ENCODE peak calls at places on chromosomes 6 and 20, in eight cellular contexts. I, O, Y, D, G, C, J and R are unnamed samples. For H3K4me1, the result is how much of the 10 kb centered on the place peaks cover.

GRCh38 chr6:10678456-10678855 is 16.0 kb downstream of the C6orf52 start:
- DNase-seq in I (no peak), C (no peak), O (no peak), G (no peak), J (no peak), Y (no peak), D (no peak), R (no peak)

GRCh38 chr6:103327079-103327478 is 1532.6 kb downstream of the HACE1 start:
- DNase-seq in Y (no peak), D (no peak), I (no peak), C (no peak), O (no peak), G (no peak), J (no peak), R (no peak)

GRCh38 chr20:23889775-23890187 is 10.2 kb upstream of the CST5 start:
- DNase-seq in I (peak), Y (peak), J (peak), O (peak), G (peak), D (peak), C (peak), R (peak)

GRCh38 chr20:50267041-50267865 is 76.6 kb downstream of the CEBPB start:
- DNase-seq in Y (no peak), G (no peak), I (peak), D (no peak), C (peak), O (peak), J (no peak), R (no peak)

GRCh38 chr6:162409986-162410715 is 317.4 kb downstream of the PRKN start:
- DNase-seq in C (peak), D (no peak), J (peak), G (no peak), Y (no peak), O (no peak), I (no peak), R (no peak)

GRCh38 chr6:156674197-156674596 is 103.0 kb upstream of the ARID1B start:
- DNase-seq in J (no peak), O (no peak), D (no peak), C (no peak), Y (no peak), I (no peak), G (no peak), R (no peak)

GRCh38 chr20:54554006-54554405 is 78.6 kb downstream of the DOK5 start:
- DNase-seq in I (no peak), G (no peak), O (no peak), D (no peak), C (no peak), J (no peak), Y (no peak), R (no peak)

GRCh38 chr6:20211941-20212391 is 303 bp downstream of the MBOAT1 start:
- DNase-seq in D (peak), J (peak), I (no peak), G (peak), O (no peak), C (peak), Y (peak), R (peak)

GRCh38 chr6:44462335-44462734 is 74.8 kb downstream of the CDC5L start:
- DNase-seq in C (no peak), I (no peak), G (no peak), O (no peak), D (no peak), Y (no peak), J (no peak), R (no peak)

GRCh38 chr20:58888521-58889333 is 36.2 kb downstream of the GNAS start:
- DNase-seq in Y (peak), J (peak), O (no peak), G (peak), C (peak), I (peak), D (peak), R (peak)

GRCh38 chr6:165652766-165653165 is 10.3 kb downstream of the PDE10A start:
- DNase-seq in Y (no peak), I (no peak), G (no peak), J (no peak), O (no peak), C (no peak), D (no peak), R (no peak)

DNA sequence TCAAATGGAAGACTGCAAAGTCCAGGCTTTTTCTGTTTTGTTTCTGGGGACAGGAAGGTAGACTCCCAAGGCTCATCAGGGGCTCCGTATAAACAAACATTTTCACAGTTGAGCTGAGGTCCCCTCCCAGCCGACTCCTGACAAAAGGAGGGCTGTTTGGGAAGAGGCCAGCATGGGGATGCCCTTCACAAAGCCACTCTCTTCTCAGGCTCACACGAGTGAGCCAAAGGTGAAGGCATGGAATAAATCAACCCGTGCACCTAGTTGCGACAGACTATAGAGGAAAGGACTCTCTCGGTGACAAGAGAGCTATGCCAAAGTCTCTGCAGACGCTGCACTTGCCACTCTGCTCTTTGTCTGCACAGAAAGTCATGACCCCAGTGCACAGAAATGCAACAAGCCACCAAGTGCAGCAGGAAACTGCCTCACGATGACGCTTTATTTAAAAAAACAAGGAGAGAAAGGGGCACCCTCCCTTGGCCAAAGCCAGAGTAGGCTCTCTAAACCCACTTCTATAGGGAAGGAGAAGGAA is 21.1 kb downstream of the JAG1 start:
- DNase-seq in C (no peak), J (no peak), Y (no peak), O (no peak), I (no peak), D (no peak), G (no peak), R (no peak)
- H3K4me1 ChIP-seq in C (half or more), J (under half), Y (under half), O (under half), I (under half), D (under half), G (under half), R (under half)

GRCh38 chr6:111623046-111623718 is 17.5 kb upstream of the TRAF3IP2 start:
- DNase-seq in J (no peak), D (no peak), C (no peak), G (no peak), Y (no peak), I (no peak), O (no peak), R (no peak)

GRCh38 chr6:111625511-111626331 is 20.0 kb upstream of the TRAF3IP2 start:
- DNase-seq in I (no peak), C (no peak), D (no peak), J (peak), O (no peak), Y (no peak), G (no peak), R (no peak)

GRCh38 chr6:111624391-111625098 is 18.9 kb upstream of the TRAF3IP2 start:
- DNase-seq in D (no peak), O (no peak), J (no peak), I (no peak), Y (no peak), C (no peak), G (no peak), R (no peak)

GRCh38 chr6:111626446-111626845 is 20.8 kb upstream of the TRAF3IP2 start:
- DNase-seq in C (no peak), O (no peak), G (no peak), D (no peak), J (no peak), I (no peak), Y (no peak), R (no peak)

GRCh38 chr6:111625099-111625416 is 19.4 kb upstream of the TRAF3IP2 start:
- DNase-seq in J (no peak), O (no peak), G (no peak), C (no peak), I (no peak), D (no peak), Y (no peak), R (no peak)
- H3K4me1 ChIP-seq in J (under half), O (under half), G (under half), C (under half), I (under half), D (under half), Y (under half), R (under half)

GRCh38 chr6:149861603-149862423 is 2.3 kb downstream of the LRP11 start:
- DNase-seq in G (no peak), J (no peak), O (no peak), D (no peak), Y (no peak), C (no peak), I (no peak), R (no peak)
- H3K4me1 ChIP-seq in G (under half), J (under half), O (under half), D (under half), Y (under half), C (under half), I (under half), R (under half)

DNA sequence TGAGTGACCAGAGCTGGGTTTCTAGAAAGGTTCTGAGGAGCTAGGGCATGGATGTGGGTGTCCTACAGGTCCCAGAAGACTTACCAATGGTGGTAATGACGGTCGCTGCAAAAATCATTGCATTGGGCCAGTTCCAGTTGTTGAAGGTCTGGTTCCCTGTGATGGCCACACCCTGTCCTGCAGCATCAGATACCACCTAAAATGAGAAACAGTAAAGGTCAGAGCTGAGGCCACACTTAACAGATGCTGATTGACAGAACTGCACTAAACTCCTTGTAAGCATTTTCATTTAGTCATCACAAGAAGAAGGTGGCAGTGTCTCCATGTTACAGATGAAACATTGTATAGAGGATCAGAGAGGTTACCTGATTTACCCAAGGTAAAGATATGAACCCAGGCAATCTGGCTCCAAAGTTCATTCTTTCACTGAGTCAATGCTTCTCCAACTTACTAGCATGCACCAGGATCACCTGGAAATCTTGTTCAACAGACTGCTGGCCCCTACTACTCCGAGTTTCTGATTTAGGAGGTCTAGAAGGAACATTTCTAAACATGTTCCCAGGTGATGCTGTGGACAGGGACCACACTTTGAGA is 33.4 kb downstream of the KCNK5 start:
- DNase-seq in D (no peak), C (no peak), J (no peak), I (no peak), Y (no peak), G (no peak), O (no peak), R (no peak)
- H3K4me1 ChIP-seq in D (under half), C (under half), J (under half), I (under half), Y (under half), G (under half), O (under half), R (under half)

DNA sequence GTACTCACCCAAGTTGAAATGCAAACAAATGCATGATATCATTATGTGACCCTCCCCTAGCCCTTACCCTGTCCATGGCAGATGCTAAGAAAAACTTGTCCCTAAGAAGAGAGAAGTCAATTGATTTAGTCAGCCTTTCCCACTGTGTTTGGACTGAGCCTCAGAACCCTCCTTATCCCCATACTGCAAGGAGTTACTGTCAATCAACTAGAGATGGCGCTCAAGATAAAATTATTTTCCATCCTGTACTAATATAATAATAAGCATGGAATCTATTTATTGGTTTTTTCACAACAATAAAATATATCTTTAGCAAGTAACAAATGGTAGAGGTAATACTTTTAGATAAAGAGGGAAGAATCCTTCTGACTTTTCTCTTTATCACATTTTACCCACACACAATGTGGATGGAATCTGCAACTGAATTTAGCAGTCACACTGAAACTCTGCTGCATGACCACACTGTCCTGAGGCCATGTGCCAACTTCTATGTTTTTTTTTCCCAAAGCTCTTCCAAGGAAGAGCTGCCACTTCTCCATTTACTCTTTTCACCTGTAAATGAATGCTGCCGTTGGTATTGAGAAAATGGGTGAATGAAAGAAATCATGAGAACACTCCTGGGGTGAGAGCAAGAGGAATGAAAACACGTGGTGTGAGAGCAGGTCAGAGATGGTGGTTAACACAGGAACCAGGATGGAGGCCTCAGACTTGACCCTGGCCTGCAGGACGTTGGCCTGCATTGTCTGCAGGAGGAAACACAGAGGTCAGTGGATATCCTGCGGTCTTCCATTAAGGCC is 10.5 kb downstream of the NT5E start:
- DNase-seq in Y (no peak), O (no peak), D (no peak), C (no peak), G (no peak), I (no peak), J (no peak), R (no peak)
- H3K4me1 ChIP-seq in Y (under half), O (half or more), D (under half), C (under half), G (half or more), I (under half), J (under half), R (half or more)

DNA sequence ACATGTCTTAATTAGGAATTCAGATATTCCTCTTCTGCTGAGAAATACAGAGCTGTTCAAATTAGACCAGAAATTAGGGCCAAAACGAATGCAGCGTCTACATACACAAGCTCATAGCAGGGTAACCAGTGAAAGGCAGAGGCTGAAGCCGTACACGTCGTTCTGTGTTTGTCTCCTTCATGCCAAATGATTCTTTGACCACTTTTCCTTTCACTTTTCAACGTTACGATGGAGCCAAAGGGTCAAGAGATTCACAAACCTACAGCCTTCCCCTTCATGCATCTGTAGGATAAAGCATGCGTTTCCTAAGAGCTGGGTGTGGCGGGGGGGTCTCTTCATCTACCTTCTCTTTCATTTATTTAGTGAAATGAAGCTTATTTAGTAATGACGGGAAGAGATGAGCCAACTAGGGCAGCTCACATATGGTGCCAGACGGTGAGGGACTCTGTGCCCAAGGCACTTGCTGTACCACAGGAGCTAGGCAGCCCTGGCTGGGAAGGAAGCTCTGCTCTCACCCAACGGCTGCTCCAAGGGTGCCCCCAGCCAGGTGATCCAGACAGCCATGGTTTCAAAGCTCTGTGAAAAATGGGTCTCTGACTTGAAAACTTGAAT is 178.0 kb downstream of the ATXN1 start:
- DNase-seq in I (no peak), D (no peak), O (no peak), J (no peak), G (no peak), Y (no peak), C (no peak), R (no peak)
- H3K4me1 ChIP-seq in I (under half), D (under half), O (under half), J (under half), G (under half), Y (under half), C (under half), R (under half)

DNA sequence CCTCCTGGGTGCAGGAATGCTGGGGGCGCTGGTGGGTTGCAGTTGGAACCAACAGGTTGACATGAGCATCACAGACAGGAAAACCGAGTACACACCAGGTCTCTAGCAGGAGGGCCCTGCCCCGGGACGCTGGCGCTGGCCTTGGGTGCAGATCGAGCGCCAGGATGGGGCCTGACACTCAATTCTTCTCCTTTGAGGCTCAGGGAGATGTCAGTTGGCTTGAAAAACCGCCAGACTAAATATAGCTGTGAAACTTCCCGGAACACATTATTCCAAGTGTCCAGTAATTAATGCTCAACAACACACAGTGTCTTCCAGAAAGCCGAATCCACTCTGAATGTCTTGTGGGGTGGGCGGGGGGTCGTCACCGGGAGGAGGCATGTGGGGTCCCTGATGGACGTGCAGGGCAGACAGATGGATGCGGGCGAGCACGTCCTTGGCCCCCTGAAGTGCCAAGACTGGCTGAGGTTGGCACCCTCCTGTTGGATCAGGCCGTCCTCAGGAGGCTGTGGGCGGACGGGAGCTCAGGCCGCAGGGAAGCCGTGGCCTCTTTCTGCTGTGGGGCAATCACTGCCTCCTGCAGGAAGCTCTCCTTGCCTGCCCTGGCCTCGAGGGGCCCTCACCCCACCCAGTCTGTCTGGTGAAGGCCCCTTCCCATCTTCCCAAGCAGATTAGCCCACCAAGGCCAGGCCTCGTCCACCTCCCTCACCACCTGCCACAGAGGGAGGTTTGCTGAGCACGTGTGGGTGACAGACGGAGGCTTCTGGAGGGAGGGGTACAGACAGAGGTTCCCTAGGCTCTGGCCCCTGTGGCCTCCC is 19.4 kb upstream of the GATA5 start:
- DNase-seq in G (no peak), O (no peak), C (no peak), I (no peak), J (no peak), D (no peak), Y (no peak), R (no peak)
- H3K4me1 ChIP-seq in G (under half), O (under half), C (under half), I (under half), J (under half), D (under half), Y (under half), R (under half)